ENCODE peak calls at places on chromosome 22, in ten cellular contexts. P is H1; V is neural progenitor cell; L is T-helper 1 cell; O is stimulated activated CD4-positive, alpha-beta T cell treated with anti-CD3 and anti-CD28 coated beads, Interleukin-2, amount 100 ng/mL, for 24 hours; R is astrocyte of the spinal cord; J is pons; Y is endodermal cell; B is RPMI8226; W is GM12891. U is an unnamed sample.
A peak's percentile ranks its signal among the peaks of the same experiment; 100 is the strongest.

GRCh38 chr22:46576556-46577351 is 39.3 kb upstream of the CELSR1 start:
- DNase-seq in B (peak; percentile 76), O (peak; percentile 71), J (no peak), W (peak; percentile 90), V (peak; percentile 85), L (peak; percentile 36), P (no peak), Y (peak; percentile 59), R (no peak), U (peak; percentile 32)

GRCh38 chr22:31079095-31079642 is 1.9 kb upstream of the SMTN start:
- DNase-seq in L (no peak), P (peak; percentile 74), V (no peak), Y (peak; percentile 87), R (no peak), O (no peak), W (no peak), B (no peak), J (no peak), U (no peak)

GRCh38 chr22:44107341-44107740 is 73.4 kb upstream of the PARVG start:
- DNase-seq in W (no peak), Y (peak; percentile 89), O (peak; percentile 6), V (peak; percentile 49), J (no peak), L (no peak), R (no peak), P (no peak), B (no peak), U (no peak)

GRCh38 chr22:37892566-37893338 is 13.3 kb upstream of the MICALL1 start:
- DNase-seq in L (no peak), P (no peak), R (no peak), Y (no peak), W (no peak), J (peak; percentile 96), B (no peak), O (no peak), V (no peak), U (no peak)

GRCh38 chr22:18113680-18114394 is 3.2 kb downstream of the TUBA8 start:
- DNase-seq in Y (no peak), J (no peak), R (no peak), L (no peak), W (no peak), V (no peak), O (no peak), B (no peak), P (no peak), U (no peak)

GRCh38 chr22:23305321-23305910 is 125.1 kb downstream of the BCR start:
- DNase-seq in J (peak; percentile 10), P (no peak), B (no peak), O (no peak), W (no peak), V (no peak), L (no peak), R (peak; percentile 83), Y (no peak), U (no peak)

GRCh38 chr22:32717337-32718240 is 83.9 kb upstream of the TIMP3 start:
- DNase-seq in L (no peak), Y (no peak), V (no peak), B (no peak), J (no peak), O (no peak), W (no peak), R (no peak), P (no peak), U (no peak)

GRCh38 chr22:46027219-46028068 is 50.5 kb upstream of the WNT7B start:
- DNase-seq in P (no peak), R (no peak), B (no peak), O (no peak), J (peak; percentile 91), W (no peak), Y (peak; percentile 72), L (no peak), V (peak; percentile 44), U (no peak)

GRCh38 chr22:41482319-41482935 is 13.5 kb downstream of the ACO2 start:
- DNase-seq in P (no peak), R (peak; percentile 57), Y (no peak), W (no peak), V (no peak), O (no peak), B (no peak), J (no peak), L (no peak), U (no peak)

GRCh38 chr22:37566329-37566837 is 6.1 kb downstream of the CDC42EP1 start:
- DNase-seq in Y (no peak), O (peak; percentile 42), P (no peak), L (peak; percentile 23), R (no peak), V (no peak), J (peak; percentile 43), B (no peak), W (no peak), U (no peak)

GRCh38 chr22:31155425-31155824 is 4.6 kb upstream of the RNF185 start:
- DNase-seq in B (no peak), V (no peak), L (no peak), Y (no peak), W (no peak), P (no peak), O (no peak), R (peak; percentile 14), J (no peak), U (no peak)

GRCh38 chr22:27482414-27482813 is 319.1 kb downstream of the MN1 start:
- DNase-seq in R (no peak), V (no peak), B (no peak), L (no peak), J (no peak), P (no peak), O (no peak), Y (no peak), W (no peak), U (no peak)

GRCh38 chr22:23467721-23468294 is 112.3 kb downstream of the IGLL1 start:
- DNase-seq in B (no peak), Y (no peak), W (no peak), V (no peak), J (no peak), P (no peak), R (no peak), O (no peak), L (no peak), U (no peak)

GRCh38 chr22:28442951-28443876 is 236.4 kb downstream of the TTC28 start:
- DNase-seq in R (peak; percentile 81), P (peak; percentile 54), V (peak; percentile 78), Y (peak; percentile 87), J (peak; percentile 85), W (no peak), L (no peak), B (peak; percentile 17), O (peak; percentile 21), U (peak; percentile 6)

GRCh38 chr22:38519453-38520250 is 13.5 kb upstream of the DDX17 start:
- DNase-seq in L (no peak), R (no peak), J (no peak), Y (no peak), O (no peak), B (no peak), V (no peak), P (no peak), W (no peak), U (no peak)

GRCh38 chr22:46024136-46024840 is 47.3 kb upstream of the WNT7B start:
- DNase-seq in R (no peak), Y (no peak), L (no peak), V (no peak), P (no peak), W (no peak), J (no peak), O (no peak), B (no peak), U (no peak)

GRCh38 chr22:44362249-44363040 is 49.7 kb upstream of the SHISAL1 start:
- DNase-seq in W (no peak), V (no peak), J (no peak), B (no peak), R (no peak), L (no peak), Y (peak; percentile 28), P (no peak), O (no peak), U (no peak)

GRCh38 chr22:19878461-19879247 is 24.0 kb upstream of the GNB1L start:
- DNase-seq in O (no peak), V (no peak), J (no peak), W (peak; percentile 5), R (peak; percentile 9), P (peak; percentile 40), L (no peak), Y (peak; percentile 32), B (no peak), U (no peak)

U was measured in NCI-H2081.